ENCODE peak calls at places on chromosome 9, in four cellular contexts. One of them, this sample, is unnamed.

GRCh38 chr9:105330201-105330600 is 85.8 kb downstream of the SLC44A1 start:
- DNase-seq in NCI-H2081: no peak
- DNase-seq in effector memory CD4-positive, alpha-beta T cell: no peak
- DNase-seq in T-helper 2 cell: no peak
- DNase-seq in this sample: no peak

GRCh38 chr9:35537898-35538297 is 48.0 kb downstream of the RUSC2 start:
- DNase-seq in effector memory CD4-positive, alpha-beta T cell: no peak
- DNase-seq in T-helper 2 cell: no peak
- DNase-seq in NCI-H2081: no peak
- DNase-seq in this sample: no peak

GRCh38 chr9:129381481-129381957 is 203.5 kb upstream of the IER5L start:
- DNase-seq in T-helper 2 cell: no peak
- DNase-seq in NCI-H2081: no peak
- DNase-seq in effector memory CD4-positive, alpha-beta T cell: no peak
- DNase-seq in this sample: peak; percentile 48

GRCh38 chr9:130118841-130119520 is 53.2 kb upstream of the NCS1 start:
- DNase-seq in T-helper 2 cell: no peak
- DNase-seq in NCI-H2081: peak; percentile 98
- DNase-seq in effector memory CD4-positive, alpha-beta T cell: no peak
- DNase-seq in this sample: no peak

GRCh38 chr9:94210616-94211603 is 48.2 kb upstream of the ZNF169 start:
- DNase-seq in effector memory CD4-positive, alpha-beta T cell: no peak
- DNase-seq in T-helper 2 cell: no peak
- DNase-seq in NCI-H2081: no peak
- DNase-seq in this sample: no peak

GRCh38 chr9:19875291-19875910 is 86.6 kb upstream of the SLC24A2 start:
- DNase-seq in effector memory CD4-positive, alpha-beta T cell: no peak
- DNase-seq in T-helper 2 cell: no peak
- DNase-seq in NCI-H2081: no peak
- DNase-seq in this sample: no peak

GRCh38 chr9:5718296-5719032 is 89.6 kb downstream of the RIC1 start:
- DNase-seq in T-helper 2 cell: no peak
- DNase-seq in NCI-H2081: no peak
- DNase-seq in effector memory CD4-positive, alpha-beta T cell: no peak
- DNase-seq in this sample: no peak

GRCh38 chr9:134174073-134174449 is 9.7 kb upstream of the RNU6ATAC start:
- DNase-seq in T-helper 2 cell: no peak
- DNase-seq in NCI-H2081: no peak
- DNase-seq in effector memory CD4-positive, alpha-beta T cell: no peak
- DNase-seq in this sample: no peak

This sample was measured in posterior vena cava.